ENCODE peak calls at places on chromosomes 4 and X, in seven cellular contexts. Y is astrocyte of the spinal cord, O is HL-60, Q is ovary, N is endothelial cell of umbilical vein, T is AG09319, I is adrenal gland. K is an unnamed sample.

GRCh38 chrX:6574762-6575161 is 39.8 kb upstream of the VCX3A start:
- DNase-seq in Y (no peak), Q (no peak), I (no peak), T (no peak), N (no peak), O (no peak), K (no peak)

GRCh38 chrX:70762285-70762684 is 146.2 kb downstream of the TEX11 start:
- DNase-seq in T (no peak), Y (no peak), Q (no peak), I (no peak), O (no peak), N (no peak), K (no peak)

GRCh38 chr4:76377481-76377901 is 43.5 kb downstream of the CCDC158 start:
- DNase-seq in O (no peak), T (no peak), N (no peak), Y (no peak), I (no peak), Q (no peak), K (no peak)

GRCh38 chrX:55026143-55026542 is 4.6 kb downstream of the ALAS2 start:
- DNase-seq in N (no peak), Y (no peak), Q (no peak), T (no peak), I (no peak), O (no peak), K (no peak)

GRCh38 chr4:176635372-176636261 is 157.1 kb downstream of the VEGFC start:
- DNase-seq in N (peak), T (peak), I (peak), Y (peak), O (no peak), Q (no peak), K (no peak)

GRCh38 chr4:174284181-174284886 is 623 bp downstream of the CEP44 start:
- DNase-seq in Y (peak), N (peak), O (no peak), I (no peak), Q (no peak), T (no peak), K (no peak)

GRCh38 chrX:136574548-136574947 is 42.5 kb downstream of the VGLL1 start:
- DNase-seq in O (no peak), Q (no peak), Y (no peak), T (no peak), N (no peak), I (no peak), K (no peak)

GRCh38 chr4:20019310-20020015 is 232.2 kb upstream of the SLIT2 start:
- DNase-seq in N (no peak), T (no peak), Q (no peak), I (no peak), O (no peak), Y (peak), K (no peak)

GRCh38 chr4:187929024-187929423 is 66.5 kb upstream of the ZFP42 start:
- DNase-seq in O (no peak), I (no peak), N (no peak), T (no peak), Y (no peak), Q (no peak), K (no peak)

GRCh38 chrX:47214435-47215077 is 3.9 kb upstream of the CDK16 start:
- DNase-seq in Q (no peak), Y (no peak), I (no peak), T (no peak), O (no peak), N (no peak), K (no peak)

GRCh38 chr4:53956454-53956853 is 108.0 kb downstream of the CHIC2 start:
- DNase-seq in I (no peak), O (no peak), Q (no peak), T (no peak), Y (no peak), N (no peak), K (no peak)

GRCh38 chrX:526295-527224 is 104.0 kb upstream of the SHOX start:
- DNase-seq in N (no peak), Y (no peak), T (no peak), I (no peak), Q (no peak), O (no peak), K (no peak)

GRCh38 chrX:40094041-40094899 is 3.5 kb downstream of the BCOR start:
- DNase-seq in Y (no peak), T (no peak), Q (no peak), I (peak), O (no peak), N (peak), K (peak)

GRCh38 chrX:45757272-45757671 is 556.6 kb upstream of the DIPK2B start:
- DNase-seq in N (no peak), T (no peak), O (no peak), Q (no peak), Y (no peak), I (no peak), K (no peak)

GRCh38 chr4:184347251-184348239 is 126.8 kb downstream of the IRF2 start:
- DNase-seq in T (no peak), O (peak), N (peak), Y (peak), I (peak), Q (no peak), K (no peak)

GRCh38 chr4:75169020-75169814 is 236.3 kb downstream of the PARM1 start:
- DNase-seq in Y (no peak), I (no peak), Q (no peak), N (no peak), O (no peak), T (no peak), K (no peak)

GRCh38 chr4:98967916-98968315 is 27.6 kb upstream of the METAP1 start:
- DNase-seq in N (no peak), I (no peak), O (no peak), T (no peak), Q (no peak), Y (no peak), K (no peak)

GRCh38 chr4:33722800-33723511 is 2521.4 kb downstream of the ARAP2 start:
- DNase-seq in Q (no peak), T (no peak), I (no peak), Y (no peak), O (no peak), N (no peak), K (no peak)

GRCh38 chr4:187544461-187545053 is 451.0 kb upstream of the ZFP42 start:
- DNase-seq in Y (no peak), I (no peak), Q (no peak), N (no peak), O (no peak), T (no peak), K (no peak)

GRCh38 chrX:72100051-72100755 is 31.5 kb downstream of the RTL5 start:
- DNase-seq in T (no peak), Y (no peak), O (no peak), Q (no peak), N (no peak), I (no peak), K (no peak)

GRCh38 chrX:29145316-29145715 is 558.1 kb downstream of the IL1RAPL1 start:
- DNase-seq in N (no peak), T (no peak), O (no peak), Q (no peak), Y (no peak), I (no peak), K (no peak)

GRCh38 chrX:125651426-125651825 is 331.8 kb downstream of the TEX13C start:
- DNase-seq in Y (peak), Q (no peak), T (no peak), I (no peak), N (no peak), O (no peak), K (no peak)

GRCh38 chr4:132737344-132737743 is 411.8 kb upstream of the PCDH10 start:
- DNase-seq in O (no peak), Q (no peak), T (no peak), Y (no peak), N (no peak), I (no peak), K (no peak)

GRCh38 chr4:74181225-74181624 is 23.3 kb downstream of the MTHFD2L start:
- DNase-seq in I (no peak), Q (no peak), N (no peak), Y (peak), O (no peak), T (no peak), K (no peak)

GRCh38 chr4:25103423-25103822 is 56.8 kb downstream of the SEPSECS start:
- DNase-seq in O (no peak), Q (peak), Y (no peak), T (no peak), I (no peak), N (no peak), K (no peak)

GRCh38 chr4:26719954-26720552 is 136.2 kb downstream of the TBC1D19 start:
- DNase-seq in N (peak), Y (peak), O (no peak), T (no peak), Q (no peak), I (no peak), K (no peak)

GRCh38 chr4:168743576-168743975 is 246.7 kb downstream of the PALLD start:
- DNase-seq in O (no peak), N (no peak), Q (no peak), T (no peak), Y (peak), I (no peak), K (no peak)

GRCh38 chr4:184805462-184806245 is 20.1 kb downstream of the ACSL1 start:
- DNase-seq in T (no peak), Y (no peak), I (peak), N (no peak), Q (no peak), O (no peak), K (peak)

GRCh38 chrX:21975242-21975641 is 34.7 kb downstream of the SMS start:
- DNase-seq in O (no peak), Q (no peak), Y (no peak), N (no peak), I (no peak), T (no peak), K (no peak)

GRCh38 chrX:21974011-21974385 is 33.5 kb downstream of the SMS start:
- DNase-seq in N (no peak), O (no peak), Q (no peak), Y (no peak), I (no peak), T (no peak), K (no peak)

GRCh38 chrX:21978346-21978745 is 37.8 kb downstream of the SMS start:
- DNase-seq in T (no peak), Y (no peak), N (no peak), Q (no peak), O (no peak), I (no peak), K (no peak)

GRCh38 chrX:21973321-21974010 is 33.0 kb downstream of the SMS start:
- DNase-seq in T (no peak), Y (no peak), O (no peak), N (no peak), I (no peak), Q (no peak), K (no peak)

GRCh38 chrX:21975827-21976226 is 35.3 kb downstream of the SMS start:
- DNase-seq in T (peak), I (no peak), Q (no peak), O (no peak), Y (peak), N (peak), K (no peak)
- TF ChIP-seq CTCF in T (peak), I (peak), Q (no peak), O (no peak), Y (peak), N (peak), K (no peak)

GRCh38 chrX:66408507-66408906 is 230.4 kb downstream of the EDA2R start:
- DNase-seq in Q (no peak), O (no peak), T (no peak), N (no peak), Y (no peak), I (no peak), K (no peak)
- TF ChIP-seq CTCF in Q (no peak), O (no peak), T (no peak), N (no peak), Y (no peak), I (no peak), K (no peak)

GRCh38 chr4:113090954-113091353 is 41.5 kb downstream of the ANK2 start:
- DNase-seq in T (no peak), O (no peak), I (no peak), Q (no peak), Y (no peak), N (no peak), K (no peak)
- TF ChIP-seq CTCF in T (no peak), O (no peak), I (no peak), Q (no peak), Y (no peak), N (no peak), K (no peak)

GRCh38 chr4:3339566-3339965 is 46.7 kb downstream of the RGS12 start:
- DNase-seq in T (no peak), I (no peak), O (no peak), Q (no peak), N (no peak), Y (no peak), K (no peak)

GRCh38 chr4:3337811-3338210 is 45.0 kb downstream of the RGS12 start:
- DNase-seq in O (no peak), Y (no peak), N (peak), Q (no peak), T (no peak), I (no peak), K (no peak)

GRCh38 chr4:3337357-3337732 is 44.5 kb downstream of the RGS12 start:
- DNase-seq in I (no peak), Q (no peak), O (no peak), Y (no peak), N (no peak), T (no peak), K (no peak)

GRCh38 chr4:3338976-3339531 is 46.2 kb downstream of the RGS12 start:
- DNase-seq in T (no peak), N (no peak), Q (no peak), Y (no peak), O (no peak), I (no peak), K (no peak)

GRCh38 chr4:3338321-3338838 is 45.6 kb downstream of the RGS12 start:
- DNase-seq in I (no peak), N (no peak), Y (no peak), Q (no peak), T (no peak), O (no peak), K (no peak)
- TF ChIP-seq CTCF in I (no peak), N (no peak), Y (no peak), Q (no peak), T (no peak), O (no peak), K (no peak)

GRCh38 chr4:38453253-38453881 is 210.6 kb upstream of the KLF3 start:
- DNase-seq in T (no peak), Q (no peak), Y (no peak), O (no peak), I (no peak), N (no peak), K (no peak)

GRCh38 chr4:38452009-38452408 is 212.0 kb upstream of the KLF3 start:
- DNase-seq in Y (no peak), Q (no peak), I (no peak), O (no peak), N (no peak), T (no peak), K (no peak)

GRCh38 chr4:38454284-38454683 is 209.7 kb upstream of the KLF3 start:
- DNase-seq in N (no peak), Q (no peak), T (no peak), Y (no peak), I (no peak), O (no peak), K (no peak)

GRCh38 chr4:38455092-38455855 is 208.7 kb upstream of the KLF3 start:
- DNase-seq in O (no peak), T (no peak), Y (no peak), N (no peak), I (no peak), Q (no peak), K (no peak)

GRCh38 chr4:38456096-38456495 is 207.9 kb upstream of the KLF3 start:
- DNase-seq in N (no peak), O (no peak), I (no peak), Q (no peak), Y (no peak), T (no peak), K (no peak)
- TF ChIP-seq CTCF in N (no peak), O (no peak), I (no peak), Q (no peak), Y (no peak), T (no peak), K (no peak)

DNA sequence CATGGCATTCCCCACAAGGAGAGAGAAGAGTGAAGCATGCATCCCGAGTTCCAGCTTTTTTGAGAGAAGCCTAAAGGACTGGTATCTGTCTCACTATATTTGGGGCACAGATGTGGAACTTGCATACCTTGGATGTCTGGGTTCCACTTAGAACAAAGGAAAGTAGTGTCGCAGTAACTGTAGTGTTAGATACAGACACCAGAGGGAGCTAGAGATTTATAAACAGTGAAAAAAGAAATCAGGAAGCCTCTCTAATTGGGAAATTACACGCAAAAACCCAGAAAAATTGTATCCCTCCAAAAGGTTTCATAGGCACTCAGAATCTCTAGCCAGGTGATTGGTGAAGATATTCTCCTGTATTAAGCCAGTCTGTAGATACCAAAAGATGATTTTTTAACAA is 34.4 kb downstream of the AGTR2 start:
- DNase-seq in N (peak), O (no peak), I (no peak), Q (no peak), Y (peak), T (no peak), K (no peak)
- TF ChIP-seq CTCF in N (peak), O (no peak), I (peak), Q (no peak), Y (peak), T (peak), K (no peak)

GRCh38 chrX:42530027-42530426 is 247.9 kb downstream of the PPP1R2C start:
- DNase-seq in Y (peak), T (peak), Q (no peak), I (no peak), O (no peak), N (no peak), K (no peak)
- TF ChIP-seq CTCF in Y (peak), T (peak), Q (no peak), I (no peak), O (no peak), N (no peak), K (no peak)

GRCh38 chr4:112348488-112349158 is 51.5 kb downstream of the ALPK1 start:
- DNase-seq in O (no peak), T (peak), Q (no peak), Y (peak), N (peak), I (peak), K (no peak)
- TF ChIP-seq CTCF in O (no peak), T (peak), Q (no peak), Y (peak), N (no peak), I (no peak), K (no peak)

DNA sequence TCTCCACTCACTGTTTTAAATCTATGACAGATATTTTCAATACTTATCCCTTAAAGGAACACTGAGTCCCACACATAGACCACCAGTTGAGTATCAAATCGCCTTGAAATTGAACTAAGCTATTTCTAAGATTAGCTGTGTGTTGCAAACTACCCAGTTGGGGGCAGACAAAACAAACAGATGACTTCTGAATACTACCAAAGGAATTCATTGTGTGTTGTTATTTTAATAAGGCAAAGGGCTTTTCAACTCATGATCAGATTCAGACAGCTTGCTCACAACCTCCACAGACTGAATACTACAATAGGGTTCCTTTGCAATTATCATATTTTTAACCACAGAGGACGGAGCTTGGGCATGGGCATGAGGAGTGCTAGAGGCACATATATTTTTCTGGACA is 283.0 kb upstream of the GPC4 start:
- DNase-seq in N (no peak), Y (peak), O (no peak), Q (no peak), T (no peak), I (no peak), K (no peak)
- TF ChIP-seq CTCF in N (no peak), Y (no peak), O (no peak), Q (no peak), T (peak), I (no peak), K (no peak)

GRCh38 chr4:138218976-138219375 is 23.2 kb downstream of the SLC7A11 start:
- DNase-seq in O (no peak), T (no peak), Q (no peak), Y (no peak), I (no peak), N (no peak), K (no peak)

GRCh38 chr4:138223191-138223910 is 18.8 kb downstream of the SLC7A11 start:
- DNase-seq in Y (no peak), I (no peak), T (no peak), O (peak), N (peak), Q (no peak), K (no peak)

GRCh38 chr4:138224614-138225013 is 17.5 kb downstream of the SLC7A11 start:
- DNase-seq in Y (no peak), Q (no peak), O (no peak), T (no peak), N (no peak), I (no peak), K (no peak)

GRCh38 chr4:138225477-138225876 is 16.7 kb downstream of the SLC7A11 start:
- DNase-seq in Y (no peak), Q (no peak), O (no peak), T (no peak), I (no peak), N (peak), K (no peak)

DNA sequence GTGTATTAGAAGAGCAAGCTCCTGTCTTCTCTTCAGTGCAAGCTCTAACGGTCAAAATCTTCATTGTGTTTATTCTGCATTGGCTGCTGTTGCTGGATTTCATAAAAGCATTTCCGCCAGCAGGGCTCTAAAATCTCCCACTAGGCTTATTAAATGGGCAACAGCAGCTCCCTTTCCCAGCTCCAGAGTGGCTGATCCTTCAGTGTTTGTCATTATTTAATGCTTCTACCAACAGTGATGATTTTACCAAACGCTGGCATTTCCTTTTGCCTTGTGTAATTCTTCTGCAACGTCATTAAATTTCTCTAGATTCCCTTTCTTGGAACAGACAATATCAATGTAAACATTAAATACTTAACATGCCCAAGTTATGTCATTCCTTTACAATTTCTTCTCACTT is 20.1 kb downstream of the SLC7A11 start:
- DNase-seq in Q (no peak), N (peak), T (peak), Y (peak), O (no peak), I (no peak), K (no peak)
- TF ChIP-seq CTCF in Q (no peak), N (no peak), T (peak), Y (no peak), O (no peak), I (no peak), K (no peak)